ENCODE peak calls at places on chromosomes 16 and 17, in seven cellular contexts. S is left ventricle myocardium inferior, B is small intestine, F is cerebellum, N is NCI-H446, Z is brain microvascular endothelial cell, H is mucosa of gallbladder. O is an unnamed sample.
A peak's percentile ranks its signal among the peaks of the same experiment; 100 is the strongest.

GRCh38 chr16:3175157-3176153 is 12.5 kb upstream of the OR1F1 start:
- DNase-seq in S (no peak), B (no peak), F (no peak), N (peak; percentile 74), Z (peak; percentile 82), H (no peak), O (no peak)

GRCh38 chr16:80804061-80804450 is 342 bp downstream of the CDYL2 start:
- DNase-seq in S (peak; percentile 43), B (peak; percentile 55), F (peak; percentile 61), N (no peak), Z (peak; percentile 54), H (peak; percentile 26), O (peak; percentile 42)

GRCh38 chr16:85738878-85739715 is 11.8 kb downstream of the C16orf74 start:
- DNase-seq in S (no peak), B (no peak), F (no peak), N (no peak), Z (no peak), H (no peak), O (no peak)

GRCh38 chr17:3740611-3741073 is 16.9 kb downstream of the HASPIN start:
- DNase-seq in S (no peak), B (no peak), F (no peak), N (no peak), Z (no peak), H (no peak), O (no peak)

GRCh38 chr16:84925092-84925772 is 86.1 kb downstream of the ZDHHC7 start:
- DNase-seq in S (peak; percentile 67), B (peak; percentile 42), F (no peak), N (peak; percentile 24), Z (no peak), H (peak; percentile 48), O (peak; percentile 62)

GRCh38 chr17:49703557-49704277 is 4.0 kb downstream of the SLC35B1 start:
- DNase-seq in S (no peak), B (peak; percentile 94), F (peak; percentile 74), N (no peak), Z (peak; percentile 17), H (no peak), O (no peak)

GRCh38 chr16:31135535-31136286 is at the start of gene PRSS8:
- DNase-seq in S (no peak), B (peak; percentile 95), F (peak; percentile 45), N (no peak), Z (no peak), H (peak; percentile 91), O (no peak)

GRCh38 chr17:63140255-63140654 is 174.2 kb downstream of the TANC2 start:
- DNase-seq in S (no peak), B (peak; percentile 37), F (no peak), N (peak; percentile 54), Z (peak; percentile 37), H (no peak), O (no peak)

GRCh38 chr17:6749519-6749918 is 6.3 kb upstream of the XAF1 start:
- DNase-seq in S (no peak), B (no peak), F (no peak), N (no peak), Z (no peak), H (no peak), O (no peak)

GRCh38 chr16:67016681-67017450 is 12.1 kb upstream of the CBFB start:
- DNase-seq in S (no peak), B (no peak), F (no peak), N (no peak), Z (no peak), H (no peak), O (no peak)

GRCh38 chr17:20010099-20010863 is 1.1 kb downstream of the SPECC1 start:
- DNase-seq in S (peak; percentile 28), B (peak; percentile 45), F (peak; percentile 74), N (peak; percentile 70), Z (peak; percentile 14), H (peak; percentile 51), O (no peak)

GRCh38 chr16:30602595-30603277 is 7.5 kb downstream of the ZNF689 start:
- DNase-seq in S (no peak), B (no peak), F (no peak), N (no peak), Z (no peak), H (no peak), O (no peak)

GRCh38 chr16:70429888-70430666 is 8.8 kb downstream of the ST3GAL2 start:
- DNase-seq in S (no peak), B (no peak), F (no peak), N (peak; percentile 14), Z (no peak), H (no peak), O (peak; percentile 60)

GRCh38 chr16:57735755-57736418 is at the start of gene KATNB1:
- DNase-seq in S (peak; percentile 18), B (no peak), F (no peak), N (no peak), Z (peak; percentile 22), H (no peak), O (no peak)

GRCh38 chr17:8375738-8376259 is 705 bp downstream of the KRABD2 start:
- DNase-seq in S (no peak), B (peak; percentile 40), F (peak; percentile 51), N (no peak), Z (no peak), H (peak; percentile 50), O (no peak)

GRCh38 chr16:59510008-59510424 is 775.9 kb upstream of the GOT2 start:
- DNase-seq in S (no peak), B (no peak), F (no peak), N (peak; percentile 37), Z (no peak), H (no peak), O (no peak)

GRCh38 chr17:79563237-79564013 is 47.4 kb downstream of the RBFOX3 start:
- DNase-seq in S (no peak), B (no peak), F (no peak), N (no peak), Z (no peak), H (no peak), O (no peak)

GRCh38 chr17:59001158-59001814 is 105.4 kb downstream of the TRIM37 start:
- DNase-seq in S (no peak), B (peak; percentile 40), F (no peak), N (no peak), Z (peak; percentile 77), H (peak; percentile 52), O (peak; percentile 36)

GRCh38 chr17:17355426-17355825 is 52.3 kb downstream of the NT5M start:
- DNase-seq in S (no peak), B (no peak), F (no peak), N (no peak), Z (no peak), H (no peak), O (no peak)

GRCh38 chr17:61468263-61468907 is 16.2 kb downstream of the TBX4 start:
- DNase-seq in S (no peak), B (peak; percentile 27), F (no peak), N (no peak), Z (no peak), H (no peak), O (no peak)

GRCh38 chr17:27993161-27993695 is 49.2 kb upstream of the NLK start:
- DNase-seq in S (no peak), B (no peak), F (no peak), N (no peak), Z (no peak), H (no peak), O (no peak)

GRCh38 chr17:10251212-10251948 is 53.0 kb upstream of the GAS7 start:
- DNase-seq in S (no peak), B (no peak), F (no peak), N (no peak), Z (no peak), H (no peak), O (no peak)

GRCh38 chr16:15404792-15405191 is 9.2 kb downstream of the MPV17L start:
- DNase-seq in S (no peak), B (no peak), F (no peak), N (no peak), Z (no peak), H (no peak), O (no peak)

GRCh38 chr17:7889166-7889584 is 586 bp downstream of the CHD3 start:
- DNase-seq in S (peak; percentile 97), B (peak; percentile 94), F (peak; percentile 92), N (peak; percentile 98), Z (peak; percentile 70), H (peak; percentile 92), O (no peak)

GRCh38 chr16:71250461-71251232 is 20.1 kb upstream of the HYDIN start:
- DNase-seq in S (no peak), B (no peak), F (no peak), N (no peak), Z (no peak), H (no peak), O (no peak)

O was measured in activated B cell treated with CpG ODN at 0.5 μM for 24 hours.